ENCODE peak calls at places on chromosome 14, in four cellular contexts. One of them, this sample, is unnamed.
A peak's percentile ranks its signal among the peaks of the same experiment; 100 is the strongest.

GRCh38 chr14:79254069-79254775 is 957.1 kb downstream of the DIO2 start:
- DNase-seq in AG08395: no peak
- DNase-seq in colonic mucosa: no peak
- DNase-seq in NCI-H1092: no peak
- DNase-seq in this sample: no peak

GRCh38 chr14:104891664-104892500 is 26.8 kb downstream of the CEP170B start:
- DNase-seq in AG08395: no peak
- DNase-seq in colonic mucosa: peak; percentile 16
- DNase-seq in NCI-H1092: no peak
- DNase-seq in this sample: no peak

GRCh38 chr14:80172380-80173055 is 38.8 kb downstream of the DIO2 start:
- DNase-seq in AG08395: peak; percentile 9
- DNase-seq in colonic mucosa: no peak
- DNase-seq in NCI-H1092: no peak
- DNase-seq in this sample: no peak

GRCh38 chr14:88986146-88986841 is 161.8 kb downstream of the TTC8 start:
- DNase-seq in AG08395: peak; percentile 44
- DNase-seq in colonic mucosa: no peak
- DNase-seq in NCI-H1092: no peak
- DNase-seq in this sample: no peak

GRCh38 chr14:33777651-33778050 is 173.2 kb downstream of the EGLN3 start:
- DNase-seq in AG08395: no peak
- DNase-seq in colonic mucosa: no peak
- DNase-seq in NCI-H1092: no peak
- DNase-seq in this sample: no peak

GRCh38 chr14:48586099-48586498 is 910.7 kb upstream of the MDGA2 start:
- DNase-seq in AG08395: no peak
- DNase-seq in colonic mucosa: no peak
- DNase-seq in NCI-H1092: no peak
- DNase-seq in this sample: no peak

GRCh38 chr14:91274796-91275195 is 30.3 kb upstream of the GPR68 start:
- DNase-seq in AG08395: no peak
- DNase-seq in colonic mucosa: no peak
- DNase-seq in NCI-H1092: no peak
- DNase-seq in this sample: no peak

GRCh38 chr14:93892923-93893549 is 34.1 kb upstream of the FAM181A start:
- DNase-seq in AG08395: peak; percentile 74
- DNase-seq in colonic mucosa: peak; percentile 66
- DNase-seq in NCI-H1092: peak; percentile 22
- DNase-seq in this sample: no peak

GRCh38 chr14:104805326-104805678 is 4.4 kb downstream of the ZBTB42 start:
- DNase-seq in AG08395: peak; percentile 87
- DNase-seq in colonic mucosa: no peak
- DNase-seq in NCI-H1092: no peak
- DNase-seq in this sample: no peak

GRCh38 chr14:74251546-74252030 is 12.3 kb downstream of the VSX2 start:
- DNase-seq in AG08395: peak; percentile 86
- DNase-seq in colonic mucosa: peak; percentile 77
- DNase-seq in NCI-H1092: peak; percentile 55
- DNase-seq in this sample: no peak

GRCh38 chr14:65422093-65422834 is 9.7 kb downstream of the FUT8 start:
- DNase-seq in AG08395: no peak
- DNase-seq in colonic mucosa: no peak
- DNase-seq in NCI-H1092: no peak
- DNase-seq in this sample: no peak

GRCh38 chr14:104989236-104989950 is 3.8 kb downstream of the CLBA1 start:
- DNase-seq in AG08395: no peak
- DNase-seq in colonic mucosa: no peak
- DNase-seq in NCI-H1092: no peak
- DNase-seq in this sample: no peak

GRCh38 chr14:50038398-50039119 is 77.8 kb downstream of the VCPKMT start:
- DNase-seq in AG08395: peak; percentile 96
- DNase-seq in colonic mucosa: no peak
- DNase-seq in NCI-H1092: no peak
- DNase-seq in this sample: no peak

GRCh38 chr14:99026471-99026870 is 245.5 kb downstream of the BCL11B start:
- DNase-seq in AG08395: no peak
- DNase-seq in colonic mucosa: no peak
- DNase-seq in NCI-H1092: no peak
- DNase-seq in this sample: no peak

GRCh38 chr14:93137864-93138263 is 22.1 kb upstream of the ITPK1 start:
- DNase-seq in AG08395: no peak
- DNase-seq in colonic mucosa: peak; percentile 86
- DNase-seq in NCI-H1092: peak; percentile 51
- DNase-seq in this sample: no peak

GRCh38 chr14:94750371-94750770 is 19.5 kb downstream of the GSC start:
- DNase-seq in AG08395: no peak
- DNase-seq in colonic mucosa: no peak
- DNase-seq in NCI-H1092: no peak
- DNase-seq in this sample: no peak

GRCh38 chr14:21997300-21997699 is 323.7 kb upstream of the OR4E1 start:
- DNase-seq in AG08395: no peak
- DNase-seq in colonic mucosa: no peak
- DNase-seq in NCI-H1092: no peak
- DNase-seq in this sample: peak; percentile 75

GRCh38 chr14:57833304-57833703 is 32.6 kb downstream of the SLC35F4 start:
- DNase-seq in AG08395: peak; percentile 81
- DNase-seq in colonic mucosa: no peak
- DNase-seq in NCI-H1092: no peak
- DNase-seq in this sample: no peak

GRCh38 chr14:68851078-68851477 is 58.2 kb upstream of the ZFP36L1 start:
- DNase-seq in AG08395: no peak
- DNase-seq in colonic mucosa: no peak
- DNase-seq in NCI-H1092: no peak
- DNase-seq in this sample: no peak

GRCh38 chr14:76708771-76709170 is 52.5 kb upstream of the VASH1 start:
- DNase-seq in AG08395: no peak
- DNase-seq in colonic mucosa: no peak
- DNase-seq in NCI-H1092: no peak
- DNase-seq in this sample: no peak

GRCh38 chr14:34971801-34972200 is 11.0 kb upstream of the SRP54 start:
- DNase-seq in AG08395: no peak
- DNase-seq in colonic mucosa: no peak
- DNase-seq in NCI-H1092: no peak
- DNase-seq in this sample: no peak

GRCh38 chr14:89137514-89138163 is 279.4 kb downstream of the FOXN3 start:
- DNase-seq in AG08395: peak; percentile 97
- DNase-seq in colonic mucosa: peak; percentile 31
- DNase-seq in NCI-H1092: no peak
- DNase-seq in this sample: no peak

GRCh38 chr14:100065942-100066574 is 836 bp downstream of the EVL start:
- DNase-seq in AG08395: no peak
- DNase-seq in colonic mucosa: peak; percentile 43
- DNase-seq in NCI-H1092: no peak
- DNase-seq in this sample: no peak

GRCh38 chr14:65959563-65960024 is 526.6 kb upstream of the CCDC196 start:
- DNase-seq in AG08395: no peak
- DNase-seq in colonic mucosa: no peak
- DNase-seq in NCI-H1092: no peak
- DNase-seq in this sample: no peak

GRCh38 chr14:105894978-105895881 is 368.8 kb downstream of the TMEM121 start:
- DNase-seq in AG08395: no peak
- DNase-seq in colonic mucosa: no peak
- DNase-seq in NCI-H1092: no peak
- DNase-seq in this sample: no peak

GRCh38 chr14:87998414-87998813 is 5.4 kb upstream of the GALC start:
- DNase-seq in AG08395: no peak
- DNase-seq in colonic mucosa: no peak
- DNase-seq in NCI-H1092: no peak
- DNase-seq in this sample: no peak

GRCh38 chr14:105123981-105124836 is 44.4 kb downstream of the JAG2 start:
- DNase-seq in AG08395: no peak
- DNase-seq in colonic mucosa: no peak
- DNase-seq in NCI-H1092: no peak
- DNase-seq in this sample: no peak

GRCh38 chr14:36845346-36846042 is 183.8 kb downstream of the PAX9 start:
- DNase-seq in AG08395: no peak
- DNase-seq in colonic mucosa: no peak
- DNase-seq in NCI-H1092: no peak
- DNase-seq in this sample: no peak

GRCh38 chr14:68137704-68138619 is 318.4 kb downstream of the RAD51B start:
- DNase-seq in AG08395: peak; percentile 83
- DNase-seq in colonic mucosa: peak; percentile 34
- DNase-seq in NCI-H1092: no peak
- DNase-seq in this sample: peak; percentile 93

GRCh38 chr14:68886109-68886434 is 93.0 kb downstream of the ACTN1 start:
- DNase-seq in AG08395: no peak
- DNase-seq in colonic mucosa: no peak
- DNase-seq in NCI-H1092: no peak
- DNase-seq in this sample: no peak

GRCh38 chr14:81400202-81400678 is at the start of gene STON2:
- DNase-seq in AG08395: peak; percentile 59
- DNase-seq in colonic mucosa: peak; percentile 69
- DNase-seq in NCI-H1092: peak; percentile 11
- DNase-seq in this sample: no peak

GRCh38 chr14:92517761-92518160 is 4.2 kb downstream of the RIN3 start:
- DNase-seq in AG08395: no peak
- DNase-seq in colonic mucosa: no peak
- DNase-seq in NCI-H1092: no peak
- DNase-seq in this sample: no peak

GRCh38 chr14:91870890-91871289 is 3.6 kb upstream of the TC2N start:
- DNase-seq in AG08395: no peak
- DNase-seq in colonic mucosa: no peak
- DNase-seq in NCI-H1092: no peak
- DNase-seq in this sample: no peak

GRCh38 chr14:101880016-101880297 is 84.4 kb upstream of the DYNC1H1 start:
- DNase-seq in AG08395: no peak
- DNase-seq in colonic mucosa: no peak
- DNase-seq in NCI-H1092: no peak
- DNase-seq in this sample: no peak

This sample was measured in iPS DF 19.7.